ENCODE peak calls at places on chromosomes 11 and 22, in six cellular contexts. W is H1, T is IMR-90, H is K562, P is HepG2, R is GM12878. M is an unnamed sample.

GRCh38 chr22:24184057-24184798 is 2.9 kb downstream of the SUSD2 start:
- DNase-seq in H (no peak), T (no peak), R (no peak), W (no peak), P (no peak), M (no peak)

GRCh38 chr11:47271961-47272661 is 2.2 kb downstream of the MADD start:
- DNase-seq in R (no peak), H (no peak), P (no peak), W (no peak), T (no peak), M (no peak)

GRCh38 chr22:40033586-40034380 is 39.0 kb downstream of the FAM83F start:
- DNase-seq in P (no peak), R (no peak), W (no peak), H (no peak), T (no peak), M (no peak)

GRCh38 chr11:4430060-4430459 is 19.0 kb upstream of the OR52K2 start:
- DNase-seq in W (no peak), T (no peak), P (no peak), H (no peak), R (no peak), M (no peak)

GRCh38 chr11:119745112-119745511 is 16.1 kb upstream of the NECTIN1 start:
- DNase-seq in R (no peak), T (no peak), W (no peak), P (no peak), H (no peak), M (no peak)

GRCh38 chr11:293293-293851 is 4.4 kb downstream of the PGGHG start:
- DNase-seq in H (no peak), P (no peak), T (no peak), W (no peak), R (no peak), M (no peak)

GRCh38 chr11:13940611-13941256 is 21.8 kb upstream of the SPON1 start:
- DNase-seq in P (no peak), T (no peak), H (no peak), W (no peak), R (no peak), M (no peak)

GRCh38 chr11:128291043-128291442 is 296.3 kb downstream of the ETS1 start:
- DNase-seq in P (no peak), H (no peak), T (no peak), R (no peak), W (no peak), M (no peak)

GRCh38 chr11:78110830-78111229 is 28.6 kb downstream of the ALG8 start:
- DNase-seq in T (peak), H (no peak), W (no peak), P (no peak), R (no peak), M (no peak)

GRCh38 chr11:123238297-123238696 is 43.2 kb upstream of the CLMP start:
- DNase-seq in R (no peak), T (peak), W (no peak), P (no peak), H (no peak), M (no peak)

GRCh38 chr11:126129681-126130671 is 67.3 kb upstream of the CDON start:
- DNase-seq in T (peak), P (no peak), W (no peak), R (no peak), H (no peak), M (no peak)

GRCh38 chr22:28600546-28601143 is 79.0 kb downstream of the TTC28 start:
- DNase-seq in T (peak), W (no peak), P (peak), R (no peak), H (peak), M (peak)

GRCh38 chr11:70243912-70244652 is 26.4 kb upstream of the PPFIA1 start:
- DNase-seq in W (no peak), R (no peak), H (no peak), T (no peak), P (no peak), M (peak)

GRCh38 chr11:88886796-88887195 is 179.0 kb downstream of the GRM5 start:
- DNase-seq in T (peak), W (peak), H (peak), P (peak), R (peak), M (peak)

GRCh38 chr11:1359556-1359955 is 30.2 kb upstream of the BRSK2 start:
- DNase-seq in T (no peak), H (no peak), P (no peak), R (no peak), W (no peak), M (no peak)

GRCh38 chr22:23240639-23241389 is 60.5 kb downstream of the BCR start:
- DNase-seq in W (no peak), P (no peak), R (no peak), T (no peak), H (peak), M (peak)

GRCh38 chr11:79013509-79013908 is 427.3 kb downstream of the TENM4 start:
- DNase-seq in H (no peak), T (peak), R (no peak), W (no peak), P (no peak), M (peak)

GRCh38 chr11:746289-747175 is 732 bp upstream of the TALDO1 start:
- DNase-seq in W (no peak), H (no peak), R (no peak), P (no peak), T (peak), M (no peak)

GRCh38 chr22:33682927-33683326 is 237.3 kb downstream of the LARGE1 start:
- DNase-seq in W (no peak), R (no peak), T (no peak), P (no peak), H (no peak), M (no peak)

GRCh38 chr11:118205979-118206611 is 18.7 kb downstream of the JAML start:
- DNase-seq in H (no peak), W (no peak), P (no peak), T (no peak), R (no peak), M (no peak)

GRCh38 chr22:46727813-46728364 is 10.2 kb downstream of the CERK start:
- DNase-seq in H (no peak), R (no peak), P (no peak), T (no peak), W (no peak), M (no peak)

GRCh38 chr11:1729692-1730011 is 20.7 kb downstream of the IFITM10 start:
- DNase-seq in R (no peak), W (no peak), H (no peak), P (no peak), T (no peak), M (no peak)

GRCh38 chr11:107157146-107157808 is 139.0 kb upstream of the GUCY1A2 start:
- DNase-seq in R (no peak), P (no peak), H (no peak), W (no peak), T (no peak), M (no peak)

GRCh38 chr22:30503551-30503950 is 1.9 kb downstream of the SEC14L4 start:
- DNase-seq in W (no peak), R (no peak), P (no peak), H (no peak), T (no peak), M (no peak)

GRCh38 chr11:122354029-122354697 is 238.1 kb upstream of the BLID start:
- DNase-seq in R (no peak), P (no peak), W (no peak), T (no peak), H (no peak), M (no peak)

GRCh38 chr11:63567044-63567840 is 4.1 kb upstream of the PLAAT2 start:
- DNase-seq in P (peak), W (no peak), H (peak), T (peak), R (peak), M (peak)

GRCh38 chr22:43910178-43910695 is 13.4 kb upstream of the PNPLA3 start:
- DNase-seq in R (no peak), T (no peak), W (no peak), H (no peak), P (no peak), M (no peak)

GRCh38 chr22:22380098-22381030 is 128.2 kb downstream of the ZNF280B start:
- DNase-seq in H (peak), W (peak), R (no peak), T (no peak), P (no peak), M (no peak)

GRCh38 chr11:33187851-33188722 is 26.8 kb upstream of the CSTF3 start:
- DNase-seq in W (no peak), T (no peak), R (no peak), P (no peak), H (no peak), M (no peak)

GRCh38 chr11:107493117-107493516 is 35.5 kb upstream of the CWF19L2 start:
- DNase-seq in H (no peak), P (no peak), T (peak), R (no peak), W (no peak), M (peak)

GRCh38 chr11:27178859-27179258 is 138.2 kb downstream of the BBOX1 start:
- DNase-seq in H (no peak), T (no peak), P (no peak), R (no peak), W (no peak), M (no peak)

GRCh38 chr11:106495046-106495445 is 417.6 kb downstream of the AASDHPPT start:
- DNase-seq in H (no peak), P (no peak), W (no peak), R (no peak), T (peak), M (no peak)

GRCh38 chr11:113985906-113986305 is 11.0 kb downstream of the HTR3A start:
- DNase-seq in W (no peak), P (no peak), H (no peak), R (no peak), T (no peak), M (no peak)

GRCh38 chr22:37089451-37089850 is 20.1 kb downstream of the TMPRSS6 start:
- DNase-seq in T (peak), H (no peak), P (no peak), R (no peak), W (no peak), M (no peak)

GRCh38 chr11:2309251-2310072 is 7.6 kb downstream of the TSPAN32 start:
- DNase-seq in W (no peak), R (no peak), T (no peak), H (no peak), P (no peak), M (no peak)

GRCh38 chr11:121657191-121657590 is 204.4 kb upstream of the SORL1-AS1 start:
- DNase-seq in W (no peak), R (no peak), H (no peak), T (no peak), P (no peak), M (no peak)

GRCh38 chr11:79200398-79201070 is 240.3 kb downstream of the TENM4 start:
- DNase-seq in W (no peak), T (no peak), P (no peak), R (no peak), H (no peak), M (no peak)

GRCh38 chr11:76990628-76991027 is 43.6 kb upstream of the B3GNT6 start:
- DNase-seq in P (no peak), R (no peak), W (no peak), H (no peak), T (no peak), M (no peak)
- TF ChIP-seq RAD21 in P (no peak), R (no peak), W (no peak), H (no peak), T (no peak), M (no peak)

DNA sequence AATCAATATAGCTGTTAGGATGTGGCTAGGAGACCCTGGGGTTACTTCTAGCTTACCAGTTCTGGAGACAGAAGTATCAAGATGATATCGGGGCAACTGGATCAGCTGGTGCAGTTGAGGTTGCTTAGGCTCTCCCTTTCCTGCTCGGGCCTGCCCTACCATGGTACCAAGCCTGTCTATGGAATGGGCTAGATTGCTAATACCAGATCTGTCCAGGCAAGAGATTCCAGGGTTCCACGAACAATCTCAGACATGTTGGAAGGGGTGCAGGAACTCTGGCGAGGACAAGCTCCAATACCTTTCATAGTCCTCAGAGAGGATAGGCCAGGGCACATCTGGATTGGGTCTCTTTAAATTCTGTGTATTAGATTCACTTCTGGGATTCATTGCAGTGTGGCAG is 53.8 kb downstream of the ADM start:
- DNase-seq in P (no peak), H (no peak), W (no peak), T (no peak), R (no peak), M (no peak)
- TF ChIP-seq CEBPB in P (no peak), H (no peak), W (no peak), T (no peak), R (no peak), M (no peak)

DNA sequence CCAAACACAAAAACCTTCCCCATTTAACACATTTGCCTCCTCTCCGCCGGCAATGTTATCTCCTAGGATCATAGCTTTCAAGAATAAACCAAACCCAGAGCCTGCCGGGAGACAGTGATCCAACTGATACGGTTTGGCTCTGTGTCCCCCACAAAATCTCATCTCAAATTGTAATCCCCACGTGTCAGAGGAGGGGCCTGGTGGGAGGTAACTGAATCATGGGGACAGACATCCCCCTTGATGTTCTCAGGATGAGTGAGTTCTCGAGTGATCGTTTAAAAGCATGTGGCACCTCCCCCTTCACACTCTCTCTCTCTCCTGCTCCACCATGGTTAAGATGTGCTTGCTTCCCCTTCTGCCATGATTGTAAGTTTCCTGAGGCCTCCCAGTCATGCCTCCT is 33.3 kb downstream of the RBFOX2 start:
- DNase-seq in P (no peak), W (no peak), T (peak), H (no peak), R (no peak), M (no peak)
- TF ChIP-seq RFX5 in P (no peak), W (no peak), T (no peak), H (no peak), R (no peak), M (no peak)

DNA sequence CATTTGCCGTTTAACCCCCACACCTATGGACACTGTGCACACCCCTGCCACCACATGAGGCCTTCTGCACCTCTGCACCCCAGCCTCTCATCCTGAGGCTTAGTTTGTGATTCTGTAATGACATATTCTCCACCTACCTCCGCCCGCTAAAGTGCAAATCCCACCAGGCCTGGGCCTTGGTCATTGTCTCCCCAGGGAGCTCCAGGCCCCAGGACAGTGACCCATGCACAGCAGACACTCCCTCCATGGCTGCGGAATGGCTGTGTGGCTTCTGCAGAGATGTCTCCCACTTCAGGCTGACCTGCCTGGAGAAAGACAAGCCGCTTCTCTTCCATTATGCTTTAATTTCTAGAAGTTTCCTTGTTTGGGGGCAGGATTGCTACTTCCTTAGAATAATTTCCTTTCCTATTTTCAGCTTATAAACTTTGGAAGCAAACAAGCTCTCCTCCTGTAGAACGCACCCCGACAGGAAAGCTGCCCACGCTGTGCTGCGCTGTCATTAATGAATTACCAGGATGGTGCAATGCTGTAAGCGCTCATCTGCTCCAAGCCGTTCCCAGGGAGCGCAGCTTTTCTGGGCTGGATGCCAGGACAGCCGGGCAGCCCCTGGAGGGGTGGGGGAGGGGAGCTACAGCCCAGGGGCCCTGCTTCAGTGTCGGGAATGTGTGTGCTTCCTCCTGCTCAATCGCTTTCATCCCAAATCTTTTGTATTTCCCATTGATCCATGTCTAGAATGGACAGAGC is 618.0 kb downstream of the BRD1 start:
- DNase-seq in W (peak), P (peak), R (no peak), T (no peak), H (no peak), M (no peak)
- TF ChIP-seq RAD21 in W (no peak), P (no peak), R (no peak), T (no peak), H (no peak), M (no peak)

DNA sequence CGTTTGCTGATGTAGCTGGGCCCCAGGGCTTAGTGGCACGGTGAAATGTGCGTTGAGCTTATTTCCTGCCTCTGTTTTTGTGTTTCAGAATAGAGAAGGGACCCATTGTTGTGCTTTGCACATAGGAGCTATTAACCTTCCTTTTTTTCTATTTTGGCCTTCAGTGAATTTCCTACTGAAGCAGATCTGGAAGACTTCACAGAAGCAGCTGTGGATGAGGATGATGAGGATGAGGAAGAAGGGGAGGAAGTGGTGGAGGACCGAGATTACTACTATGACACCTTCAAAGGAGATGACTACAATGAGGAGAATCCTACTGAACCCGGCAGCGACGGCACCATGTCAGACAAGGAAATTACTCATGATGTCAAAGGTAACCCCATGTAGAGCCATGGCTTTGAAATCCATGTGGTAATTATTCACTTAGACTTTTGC is 37.4 kb upstream of the ST14 start:
- DNase-seq in H (no peak), W (no peak), R (no peak), T (no peak), P (no peak), M (no peak)
- TF ChIP-seq CEBPB in H (no peak), W (no peak), R (no peak), T (no peak), P (no peak), M (no peak)